ENCODE peak calls at places on chromosome 10, in six cellular contexts. S, K, U, F, A and V are unnamed samples.

GRCh38 chr10:127797339-127797738 is 60.4 kb downstream of the FOXI2 start:
- DNase-seq in S (peak; percentile 12), K (no peak), U (no peak), F (peak; percentile 4), A (no peak), V (no peak)

GRCh38 chr10:71008150-71008549 is 119.8 kb upstream of the PCBD1 start:
- DNase-seq in S (no peak), K (no peak), U (no peak), F (no peak), A (no peak), V (no peak)

GRCh38 chr10:3886666-3887251 is 101.8 kb upstream of the KLF6 start:
- DNase-seq in S (peak; percentile 97), K (no peak), U (peak; percentile 93), F (peak; percentile 96), A (no peak), V (no peak)

GRCh38 chr10:26647602-26648244 is 49.8 kb upstream of the PDSS1 start:
- DNase-seq in S (no peak), K (no peak), U (no peak), F (no peak), A (no peak), V (no peak)

GRCh38 chr10:14010083-14010551 is 320.6 kb downstream of the FRMD4A start:
- DNase-seq in S (peak; percentile 74), K (no peak), U (no peak), F (peak; percentile 80), A (no peak), V (peak; percentile 34)

GRCh38 chr10:43962346-43963191 is 313.9 kb upstream of the ZNF32 start:
- DNase-seq in S (peak; percentile 49), K (no peak), U (no peak), F (peak; percentile 36), A (no peak), V (no peak)

GRCh38 chr10:44253769-44254462 is 131.0 kb downstream of the CXCL12 start:
- DNase-seq in S (peak; percentile 89), K (no peak), U (peak; percentile 51), F (peak; percentile 20), A (no peak), V (no peak)

GRCh38 chr10:131810036-131810804 is 90.6 kb upstream of the PPP2R2D start:
- DNase-seq in S (no peak), K (no peak), U (no peak), F (no peak), A (no peak), V (no peak)

GRCh38 chr10:124077216-124077615 is 16.2 kb downstream of the CHST15 start:
- DNase-seq in S (no peak), K (no peak), U (no peak), F (no peak), A (no peak), V (no peak)

GRCh38 chr10:3945026-3945425 is 160.0 kb upstream of the KLF6 start:
- DNase-seq in S (no peak), K (no peak), U (no peak), F (no peak), A (no peak), V (no peak)

GRCh38 chr10:123147635-123148413 is at the start of gene HMX2:
- DNase-seq in S (no peak), K (no peak), U (no peak), F (no peak), A (peak; percentile 36), V (peak; percentile 54)

GRCh38 chr10:11878776-11879175 is 55.6 kb downstream of the PROSER2 start:
- DNase-seq in S (no peak), K (no peak), U (no peak), F (no peak), A (no peak), V (no peak)

GRCh38 chr10:75403144-75404022 is 1.8 kb upstream of the ZNF503 start:
- DNase-seq in S (peak; percentile 32), K (no peak), U (peak; percentile 42), F (peak; percentile 30), A (peak; percentile 47), V (peak; percentile 37)

GRCh38 chr10:6114299-6114698 is 25.5 kb downstream of the RBM17 start:
- DNase-seq in S (peak; percentile 26), K (no peak), U (no peak), F (no peak), A (no peak), V (no peak)